ENCODE peak calls at places on chromosomes 2 and 18, in five cellular contexts. A, M, L, J and Q are unnamed samples.

GRCh38 chr18:58671941-58672565 is 788 bp downstream of the MALT1 start:
- DNase-seq in A (no peak), M (no peak), L (peak; percentile 52), J (no peak), Q (no peak)

GRCh38 chr2:69309336-69310048 is 77.5 kb downstream of the GFPT1 start:
- DNase-seq in A (peak; percentile 57), M (no peak), L (peak; percentile 81), J (no peak), Q (no peak)

GRCh38 chr2:233165895-233166661 is 85.4 kb upstream of the ATG16L1 start:
- DNase-seq in A (no peak), M (no peak), L (peak; percentile 60), J (peak; percentile 79), Q (no peak)

GRCh38 chr2:119182046-119182445 is 23.5 kb upstream of the C1QL2 start:
- DNase-seq in A (no peak), M (no peak), L (no peak), J (no peak), Q (peak; percentile 68)

GRCh38 chr2:69241664-69242063 is 145.4 kb downstream of the GFPT1 start:
- DNase-seq in A (no peak), M (no peak), L (no peak), J (no peak), Q (no peak)

GRCh38 chr2:172251231-172251630 is 148.5 kb upstream of the DLX2 start:
- DNase-seq in A (no peak), M (no peak), L (no peak), J (no peak), Q (no peak)

GRCh38 chr2:225768741-225769140 is 369.2 kb downstream of the NYAP2 start:
- DNase-seq in A (no peak), M (no peak), L (no peak), J (no peak), Q (no peak)

GRCh38 chr2:105796131-105796638 is 51.5 kb downstream of the NCK2 start:
- DNase-seq in A (no peak), M (no peak), L (no peak), J (peak; percentile 30), Q (no peak)

GRCh38 chr18:47246027-47246971 is 5.2 kb downstream of the SKOR2 start:
- DNase-seq in A (no peak), M (no peak), L (no peak), J (no peak), Q (no peak)

GRCh38 chr18:79599503-79599931 is 80.1 kb upstream of the CTDP1 start:
- DNase-seq in A (no peak), M (no peak), L (no peak), J (no peak), Q (peak; percentile 88)

GRCh38 chr2:128738446-128739110 is 419.9 kb upstream of the HS6ST1 start:
- DNase-seq in A (no peak), M (no peak), L (no peak), J (no peak), Q (no peak)

GRCh38 chr2:180670302-180671003 is 310.0 kb upstream of the UBE2E3 start:
- DNase-seq in A (no peak), M (no peak), L (no peak), J (no peak), Q (no peak)

GRCh38 chr18:48988508-48989303 is 37.9 kb upstream of the SMAD7 start:
- DNase-seq in A (no peak), M (no peak), L (no peak), J (no peak), Q (peak; percentile 67)

GRCh38 chr2:120670771-120671480 is 64.7 kb upstream of the GLI2 start:
- DNase-seq in A (no peak), M (no peak), L (no peak), J (no peak), Q (no peak)

GRCh38 chr2:234768608-234769196 is 183.1 kb upstream of the SH3BP4 start:
- DNase-seq in A (no peak), M (no peak), L (no peak), J (no peak), Q (no peak)

GRCh38 chr2:212348501-212348900 is 190.1 kb downstream of the ERBB4 start:
- DNase-seq in A (no peak), M (no peak), L (no peak), J (no peak), Q (no peak)

GRCh38 chr2:237597680-237598145 is 7.2 kb upstream of the RAB17 start:
- DNase-seq in A (no peak), M (no peak), L (no peak), J (no peak), Q (no peak)

GRCh38 chr2:27209621-27210401 is 2.0 kb upstream of the ATRAID start:
- DNase-seq in A (peak; percentile 48), M (peak; percentile 52), L (peak; percentile 34), J (no peak), Q (no peak)

GRCh38 chr2:103669579-103669978 is 907.7 kb downstream of the TMEM182 start:
- DNase-seq in A (no peak), M (no peak), L (no peak), J (no peak), Q (no peak)

GRCh38 chr18:9008203-9008708 is 94.2 kb upstream of the NDUFV2 start:
- DNase-seq in A (no peak), M (no peak), L (no peak), J (no peak), Q (no peak)

GRCh38 chr2:86562485-86562890 is 755 bp downstream of the CHMP3 start:
- DNase-seq in A (no peak), M (no peak), L (no peak), J (no peak), Q (no peak)

GRCh38 chr18:80246656-80247402 is 485 bp downstream of the PARD6G start:
- DNase-seq in A (no peak), M (peak; percentile 50), L (no peak), J (peak; percentile 23), Q (no peak)

GRCh38 chr2:169426069-169426663 is 53.1 kb upstream of the BBS5 start:
- DNase-seq in A (no peak), M (no peak), L (no peak), J (no peak), Q (no peak)

GRCh38 chr2:155377178-155377780 is 678.8 kb downstream of the KCNJ3 start:
- DNase-seq in A (no peak), M (no peak), L (no peak), J (peak; percentile 25), Q (no peak)

GRCh38 chr2:39778233-39778632 is 825 bp downstream of the THUMPD2 start:
- DNase-seq in A (no peak), M (no peak), L (no peak), J (no peak), Q (no peak)

GRCh38 chr2:69776886-69777777 is 35.2 kb downstream of the ANXA4 start:
- DNase-seq in A (peak; percentile 24), M (no peak), L (no peak), J (no peak), Q (no peak)

GRCh38 chr2:121748202-121748601 is 7.2 kb upstream of the TSN start:
- DNase-seq in A (no peak), M (no peak), L (no peak), J (peak; percentile 76), Q (no peak)

GRCh38 chr2:240452471-240453256 is 17.2 kb downstream of the GPC1 start:
- DNase-seq in A (peak; percentile 79), M (peak; percentile 79), L (peak; percentile 71), J (peak; percentile 72), Q (peak; percentile 91)

GRCh38 chr18:26919656-26920055 is 54.1 kb upstream of the AQP4 start:
- DNase-seq in A (no peak), M (no peak), L (no peak), J (no peak), Q (no peak)

GRCh38 chr2:207531024-207531411 is 1.3 kb downstream of the CREB1 start:
- DNase-seq in A (no peak), M (peak; percentile 53), L (no peak), J (no peak), Q (no peak)

GRCh38 chr2:207532676-207533075 is 2.9 kb downstream of the CREB1 start:
- DNase-seq in A (no peak), M (no peak), L (no peak), J (no peak), Q (no peak)

GRCh38 chr2:207530160-207531023 is 630 bp downstream of the CREB1 start:
- DNase-seq in A (peak; percentile 52), M (peak; percentile 48), L (peak; percentile 58), J (peak; percentile 51), Q (peak; percentile 86)

GRCh38 chr2:207529330-207530159 is at the start of gene CREB1:
- DNase-seq in A (peak; percentile 100), M (peak; percentile 98), L (peak; percentile 99), J (peak; percentile 95), Q (peak; percentile 99)

DNA sequence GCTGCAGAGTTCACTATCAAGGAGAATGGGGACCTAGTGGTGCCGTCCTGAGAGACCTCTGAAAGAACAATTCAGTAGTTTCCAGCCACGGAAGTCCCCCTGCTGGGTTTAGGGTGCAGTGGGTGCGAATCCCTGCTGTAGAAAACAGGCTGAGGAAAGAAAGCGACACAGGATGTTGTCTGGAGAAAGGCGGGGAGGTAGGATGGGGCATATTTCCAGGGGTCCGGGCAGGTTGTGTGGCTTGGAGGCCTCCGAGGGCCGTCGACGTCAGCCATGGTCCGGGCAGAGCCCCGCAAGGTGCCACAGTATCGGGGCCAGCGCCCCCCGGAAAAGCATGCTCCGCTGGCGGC is 807 bp upstream of the CREB1 start:
- DNase-seq in A (no peak), M (peak; percentile 37), L (peak; percentile 49), J (peak; percentile 40), Q (no peak)
- TF ChIP-seq CTCF in A (no peak), M (no peak), L (no peak), J (no peak), Q (peak; percentile 55)

DNA sequence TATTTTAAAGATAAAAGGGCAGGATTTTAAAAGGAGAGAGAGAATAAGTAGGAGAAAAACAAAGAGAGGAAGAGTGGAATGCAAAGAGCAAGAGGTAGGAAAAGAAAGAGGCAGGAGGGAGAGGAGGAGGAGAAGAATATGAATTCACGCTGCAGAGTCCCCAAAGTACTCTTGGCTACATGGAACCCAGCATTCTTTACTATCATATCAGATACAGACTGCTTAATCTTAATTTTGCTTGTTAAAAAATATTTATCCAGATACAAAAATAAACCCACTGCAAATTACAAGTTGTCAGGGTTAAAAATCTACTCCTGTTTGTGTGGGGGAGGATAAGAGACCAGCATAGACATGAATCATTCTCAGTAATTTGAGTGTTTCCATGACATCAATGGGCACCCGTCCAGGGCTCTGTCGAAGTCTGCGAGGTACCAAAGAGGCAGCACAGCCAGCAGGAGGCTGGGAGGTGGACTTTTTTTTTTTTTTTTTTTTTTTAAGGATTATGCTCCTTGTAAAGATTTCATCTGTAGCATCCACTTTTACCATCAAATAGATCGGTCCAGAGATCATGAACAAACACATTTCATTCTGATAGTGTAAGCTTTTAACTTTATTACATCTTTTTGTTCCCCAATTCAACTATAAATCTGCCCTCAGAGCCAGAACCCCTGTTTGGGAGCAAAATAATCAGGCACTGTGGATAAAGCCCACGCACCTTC is 182.2 kb downstream of the TCF4 start:
- DNase-seq in A (no peak), M (no peak), L (peak; percentile 47), J (peak; percentile 69), Q (no peak)
- TF ChIP-seq CTCF in A (no peak), M (no peak), L (no peak), J (no peak), Q (peak; percentile 60)

GRCh38 chr2:42337356-42337820 is 23.6 kb downstream of the COX7A2L start:
- DNase-seq in A (no peak), M (no peak), L (no peak), J (no peak), Q (no peak)
- TF ChIP-seq CTCF in A (peak; percentile 20), M (no peak), L (no peak), J (peak; percentile 17), Q (peak; percentile 36)

GRCh38 chr2:111919362-111919761 is 21.0 kb downstream of the MERTK start:
- DNase-seq in A (peak; percentile 53), M (no peak), L (no peak), J (peak; percentile 50), Q (no peak)
- TF ChIP-seq CTCF in A (peak; percentile 32), M (no peak), L (no peak), J (peak; percentile 57), Q (peak; percentile 49)